ENCODE peak calls at places on chromosome 2, in six cellular contexts. L is CD4-positive, CD25-positive, alpha-beta regulatory T cell; V is CD8-positive, alpha-beta memory T cell; A is fibroblast of mammary gland; P is colonic mucosa; Q is cardiac muscle cell. M is an unnamed sample.

GRCh38 chr2:215851091-215851490 is 162.3 kb downstream of the MREG start:
- DNase-seq in L (no peak), V (no peak), A (peak), P (no peak), Q (no peak), M (peak)

GRCh38 chr2:61816480-61817355 is 37.1 kb downstream of the FAM161A start:
- DNase-seq in L (no peak), V (no peak), A (no peak), P (no peak), Q (peak), M (no peak)

GRCh38 chr2:182767578-182767977 is 51.5 kb downstream of the DNAJC10 start:
- DNase-seq in L (no peak), V (no peak), A (peak), P (no peak), Q (peak), M (peak)

GRCh38 chr2:222399038-222399783 is 25.1 kb upstream of the SGPP2 start:
- DNase-seq in L (no peak), V (no peak), A (no peak), P (no peak), Q (no peak), M (no peak)

GRCh38 chr2:41963661-41964525 is 83.9 kb upstream of the PKDCC start:
- DNase-seq in L (no peak), V (no peak), A (peak), P (peak), Q (peak), M (peak)

GRCh38 chr2:129008055-129008880 is 689.6 kb upstream of the HS6ST1 start:
- DNase-seq in L (no peak), V (no peak), A (no peak), P (no peak), Q (no peak), M (no peak)

GRCh38 chr2:1981421-1981820 is 237.1 kb upstream of the PXDN start:
- DNase-seq in L (no peak), V (no peak), A (no peak), P (no peak), Q (no peak), M (no peak)

GRCh38 chr2:12199661-12200258 is 453.3 kb downstream of the LPIN1 start:
- DNase-seq in L (no peak), V (no peak), A (no peak), P (no peak), Q (peak), M (no peak)

GRCh38 chr2:168462543-168463045 is 6.5 kb downstream of the CERS6 start:
- DNase-seq in L (no peak), V (no peak), A (peak), P (no peak), Q (no peak), M (no peak)

GRCh38 chr2:238986491-238987351 is 138.8 kb downstream of the TWIST2 start:
- DNase-seq in L (no peak), V (no peak), A (no peak), P (peak), Q (no peak), M (no peak)

GRCh38 chr2:120769787-120770120 is 34.1 kb downstream of the GLI2 start:
- DNase-seq in L (no peak), V (no peak), A (no peak), P (no peak), Q (no peak), M (no peak)

GRCh38 chr2:193966590-193966989 is 1690.4 kb upstream of the SLC39A10 start:
- DNase-seq in L (no peak), V (no peak), A (peak), P (no peak), Q (peak), M (peak)

GRCh38 chr2:120175000-120175581 is 48.1 kb downstream of the TMEM185B start:
- DNase-seq in L (peak), V (peak), A (peak), P (peak), Q (peak), M (peak)

DNA sequence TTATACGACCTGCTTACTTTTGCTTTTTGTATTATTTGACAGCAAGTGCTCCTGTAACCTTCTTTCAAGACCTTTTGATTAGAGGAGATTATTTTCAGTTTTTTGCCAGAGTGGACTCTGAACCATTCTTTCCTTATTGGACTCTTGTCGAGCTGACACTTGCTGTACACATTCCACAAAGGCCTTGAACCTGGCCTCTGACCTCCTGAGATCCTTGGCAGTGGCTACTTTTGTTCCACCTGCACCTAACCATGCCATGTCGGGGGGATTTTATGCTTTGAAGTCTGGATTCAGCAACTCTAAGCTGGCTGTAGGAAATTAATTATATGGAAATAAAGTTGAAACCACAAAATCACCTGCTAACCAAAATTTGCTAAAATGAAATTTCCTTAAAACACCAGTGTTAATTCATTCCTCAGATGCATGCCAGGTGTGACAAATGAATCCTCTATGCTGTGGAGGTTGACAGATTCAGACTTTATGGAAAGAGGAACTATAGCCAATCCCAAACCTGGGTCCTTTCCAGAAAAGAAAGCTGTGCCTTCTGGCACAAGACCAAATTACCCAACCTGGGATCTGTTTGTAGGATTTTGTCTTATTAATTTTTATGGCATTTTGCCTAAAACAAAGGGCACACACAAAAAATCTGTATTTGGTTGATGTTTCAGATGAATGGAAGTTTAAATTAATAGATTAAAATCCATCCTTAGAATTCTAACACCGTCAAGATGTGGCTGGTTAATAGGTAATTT is 110.4 kb downstream of the CDC42EP3 start:
- DNase-seq in L (no peak), V (no peak), A (no peak), P (no peak), Q (peak), M (no peak)
- H3K4me3 ChIP-seq in L (no peak), V (no peak), A (no peak), P (no peak), Q (no peak), M (no peak)

GRCh38 chr2:57726294-57726693 is 320.3 kb upstream of the VRK2 start:
- DNase-seq in L (no peak), V (no peak), A (no peak), P (no peak), Q (no peak), M (no peak)

GRCh38 chr2:57720728-57721627 is 325.6 kb upstream of the VRK2 start:
- DNase-seq in L (peak), V (peak), A (peak), P (peak), Q (peak), M (peak)
- H3K4me3 ChIP-seq in L (no peak), V (no peak), A (no peak), P (no peak), Q (no peak), M (no peak)

GRCh38 chr2:134842930-134843490 is 4.6 kb downstream of the ACMSD start:
- DNase-seq in L (no peak), V (no peak), A (no peak), P (no peak), Q (no peak), M (no peak)
- H3K4me3 ChIP-seq in L (no peak), V (no peak), A (no peak), P (no peak), Q (no peak), M (no peak)

GRCh38 chr2:240143276-240143675 is 2.8 kb upstream of the OTOS start:
- DNase-seq in L (no peak), V (no peak), A (no peak), P (no peak), Q (no peak), M (no peak)
- H3K4me3 ChIP-seq in L (no peak), V (no peak), A (no peak), P (no peak), Q (no peak), M (no peak)

GRCh38 chr2:187549193-187549592 is 5.0 kb downstream of the TFPI start:
- DNase-seq in L (no peak), V (no peak), A (no peak), P (no peak), Q (no peak), M (no peak)

GRCh38 chr2:187548658-187549057 is 5.6 kb downstream of the TFPI start:
- DNase-seq in L (no peak), V (no peak), A (no peak), P (no peak), Q (no peak), M (no peak)

GRCh38 chr2:187552381-187552780 is 1.9 kb downstream of the TFPI start:
- DNase-seq in L (no peak), V (no peak), A (no peak), P (no peak), Q (no peak), M (no peak)

GRCh38 chr2:187549951-187550555 is 4.2 kb downstream of the TFPI start:
- DNase-seq in L (no peak), V (no peak), A (no peak), P (no peak), Q (no peak), M (peak)

GRCh38 chr2:187550797-187551306 is 3.4 kb downstream of the TFPI start:
- DNase-seq in L (no peak), V (no peak), A (no peak), P (no peak), Q (no peak), M (no peak)
- H3K4me3 ChIP-seq in L (no peak), V (no peak), A (no peak), P (no peak), Q (no peak), M (no peak)

M was measured in astrocyte of the spinal cord.